ENCODE peak calls at places on chromosomes 12 and 14, in eight cellular contexts. One of them, this sample, is unnamed.

GRCh38 chr14:100714205-100714781 is 12.4 kb upstream of the DLK1 start:
- DNase-seq in Karpas-422: peak; percentile 79
- DNase-seq in iris pigment epithelial cell: no peak
- DNase-seq in stimulated activated CD8-positive, alpha-beta memory T cell treated with anti-CD3 and anti-CD28 coated beads, Interleukin-4, amount 100 ng/mL, for 1 hour: no peak
- DNase-seq in cardiac septum: no peak
- DNase-seq in T-helper 2 cell: no peak
- DNase-seq in uterus: no peak
- DNase-seq in sciatic nerve: no peak
- DNase-seq in this sample: no peak

GRCh38 chr14:74619672-74620131 is 7.7 kb upstream of the LTBP2 start:
- DNase-seq in Karpas-422: no peak
- DNase-seq in iris pigment epithelial cell: peak; percentile 99
- DNase-seq in stimulated activated CD8-positive, alpha-beta memory T cell treated with anti-CD3 and anti-CD28 coated beads, Interleukin-4, amount 100 ng/mL, for 1 hour: no peak
- DNase-seq in cardiac septum: peak; percentile 90
- DNase-seq in T-helper 2 cell: no peak
- DNase-seq in uterus: peak; percentile 92
- DNase-seq in sciatic nerve: peak; percentile 85
- DNase-seq in this sample: peak; percentile 31

GRCh38 chr12:3576891-3577290 is 85.9 kb downstream of the PRMT8 start:
- DNase-seq in Karpas-422: no peak
- DNase-seq in iris pigment epithelial cell: no peak
- DNase-seq in stimulated activated CD8-positive, alpha-beta memory T cell treated with anti-CD3 and anti-CD28 coated beads, Interleukin-4, amount 100 ng/mL, for 1 hour: no peak
- DNase-seq in cardiac septum: no peak
- DNase-seq in T-helper 2 cell: no peak
- DNase-seq in uterus: no peak
- DNase-seq in sciatic nerve: no peak
- DNase-seq in this sample: no peak

GRCh38 chr12:89693639-89694202 is 14.9 kb downstream of the ATP2B1 start:
- DNase-seq in Karpas-422: no peak
- DNase-seq in iris pigment epithelial cell: no peak
- DNase-seq in stimulated activated CD8-positive, alpha-beta memory T cell treated with anti-CD3 and anti-CD28 coated beads, Interleukin-4, amount 100 ng/mL, for 1 hour: no peak
- DNase-seq in cardiac septum: no peak
- DNase-seq in T-helper 2 cell: no peak
- DNase-seq in uterus: no peak
- DNase-seq in sciatic nerve: no peak
- DNase-seq in this sample: no peak

GRCh38 chr14:93748208-93749080 is 39.8 kb downstream of the PRIMA1 start:
- DNase-seq in Karpas-422: no peak
- DNase-seq in iris pigment epithelial cell: no peak
- DNase-seq in stimulated activated CD8-positive, alpha-beta memory T cell treated with anti-CD3 and anti-CD28 coated beads, Interleukin-4, amount 100 ng/mL, for 1 hour: no peak
- DNase-seq in cardiac septum: no peak
- DNase-seq in T-helper 2 cell: no peak
- DNase-seq in uterus: no peak
- DNase-seq in sciatic nerve: no peak
- DNase-seq in this sample: no peak

GRCh38 chr12:14216405-14217294 is 148.8 kb upstream of the ATF7IP start:
- DNase-seq in Karpas-422: no peak
- DNase-seq in iris pigment epithelial cell: peak; percentile 12
- DNase-seq in stimulated activated CD8-positive, alpha-beta memory T cell treated with anti-CD3 and anti-CD28 coated beads, Interleukin-4, amount 100 ng/mL, for 1 hour: no peak
- DNase-seq in cardiac septum: no peak
- DNase-seq in T-helper 2 cell: peak; percentile 26
- DNase-seq in uterus: no peak
- DNase-seq in sciatic nerve: no peak
- DNase-seq in this sample: no peak

GRCh38 chr12:50088577-50089335 is 3.6 kb downstream of the SMARCD1 start:
- DNase-seq in Karpas-422: peak; percentile 90
- DNase-seq in iris pigment epithelial cell: peak; percentile 36
- DNase-seq in stimulated activated CD8-positive, alpha-beta memory T cell treated with anti-CD3 and anti-CD28 coated beads, Interleukin-4, amount 100 ng/mL, for 1 hour: no peak
- DNase-seq in cardiac septum: no peak
- DNase-seq in T-helper 2 cell: peak; percentile 69
- DNase-seq in uterus: no peak
- DNase-seq in sciatic nerve: no peak
- DNase-seq in this sample: no peak

GRCh38 chr12:4451694-4452093 is 6.1 kb upstream of the FGF6 start:
- DNase-seq in Karpas-422: peak; percentile 56
- DNase-seq in iris pigment epithelial cell: no peak
- DNase-seq in stimulated activated CD8-positive, alpha-beta memory T cell treated with anti-CD3 and anti-CD28 coated beads, Interleukin-4, amount 100 ng/mL, for 1 hour: no peak
- DNase-seq in cardiac septum: no peak
- DNase-seq in T-helper 2 cell: no peak
- DNase-seq in uterus: no peak
- DNase-seq in sciatic nerve: no peak
- DNase-seq in this sample: no peak

GRCh38 chr12:110636516-110636915 is 22.6 kb downstream of the TCTN1 start:
- DNase-seq in Karpas-422: no peak
- DNase-seq in iris pigment epithelial cell: no peak
- DNase-seq in stimulated activated CD8-positive, alpha-beta memory T cell treated with anti-CD3 and anti-CD28 coated beads, Interleukin-4, amount 100 ng/mL, for 1 hour: no peak
- DNase-seq in cardiac septum: no peak
- DNase-seq in T-helper 2 cell: no peak
- DNase-seq in uterus: no peak
- DNase-seq in sciatic nerve: no peak
- DNase-seq in this sample: no peak

GRCh38 chr12:51951843-51952722 is 584 bp downstream of the ACVR1B start:
- DNase-seq in Karpas-422: peak; percentile 67
- DNase-seq in iris pigment epithelial cell: no peak
- DNase-seq in stimulated activated CD8-positive, alpha-beta memory T cell treated with anti-CD3 and anti-CD28 coated beads, Interleukin-4, amount 100 ng/mL, for 1 hour: no peak
- DNase-seq in cardiac septum: peak; percentile 79
- DNase-seq in T-helper 2 cell: no peak
- DNase-seq in uterus: peak; percentile 51
- DNase-seq in sciatic nerve: peak; percentile 74
- DNase-seq in this sample: no peak

GRCh38 chr14:36773136-36773540 is 111.5 kb downstream of the PAX9 start:
- DNase-seq in Karpas-422: peak; percentile 92
- DNase-seq in iris pigment epithelial cell: peak; percentile 66
- DNase-seq in stimulated activated CD8-positive, alpha-beta memory T cell treated with anti-CD3 and anti-CD28 coated beads, Interleukin-4, amount 100 ng/mL, for 1 hour: no peak
- DNase-seq in cardiac septum: no peak
- DNase-seq in T-helper 2 cell: peak; percentile 2
- DNase-seq in uterus: no peak
- DNase-seq in sciatic nerve: no peak
- DNase-seq in this sample: no peak

GRCh38 chr12:102474438-102475064 is 5.8 kb downstream of the IGF1 start:
- DNase-seq in Karpas-422: no peak
- DNase-seq in iris pigment epithelial cell: no peak
- DNase-seq in stimulated activated CD8-positive, alpha-beta memory T cell treated with anti-CD3 and anti-CD28 coated beads, Interleukin-4, amount 100 ng/mL, for 1 hour: no peak
- DNase-seq in cardiac septum: no peak
- DNase-seq in T-helper 2 cell: peak; percentile 66
- DNase-seq in uterus: no peak
- DNase-seq in sciatic nerve: no peak
- DNase-seq in this sample: no peak

This sample was measured in Peyer's patch.